ENCODE peak calls at places on chromosomes 6 and 20, in four cellular contexts. One of them, this sample, is unnamed.

GRCh38 chr20:11204926-11205768 is 531.3 kb upstream of the JAG1 start:
- DNase-seq in coronary artery: no peak
- DNase-seq in pancreas: no peak
- DNase-seq in mammary epithelial cell: peak; percentile 69
- DNase-seq in this sample: peak; percentile 68

GRCh38 chr6:129501401-129502051 is 208.5 kb downstream of the ARHGAP18 start:
- DNase-seq in coronary artery: no peak
- DNase-seq in pancreas: no peak
- DNase-seq in mammary epithelial cell: peak; percentile 98
- DNase-seq in this sample: peak; percentile 84

GRCh38 chr6:54419885-54420284 is 111.6 kb downstream of the TINAG start:
- DNase-seq in coronary artery: no peak
- DNase-seq in mammary epithelial cell: peak; percentile 91
- DNase-seq in pancreas: no peak
- DNase-seq in this sample: peak; percentile 84

GRCh38 chr20:32898721-32899120 is 40.0 kb downstream of the EFCAB8 start:
- DNase-seq in pancreas: no peak
- DNase-seq in coronary artery: no peak
- DNase-seq in mammary epithelial cell: no peak
- DNase-seq in this sample: no peak

GRCh38 chr6:168536196-168536595 is 95.2 kb downstream of the SMOC2 start:
- DNase-seq in mammary epithelial cell: no peak
- DNase-seq in pancreas: no peak
- DNase-seq in coronary artery: no peak
- DNase-seq in this sample: no peak

GRCh38 chr6:32849126-32849525 is 4.4 kb downstream of the TAP1 start:
- DNase-seq in coronary artery: no peak
- DNase-seq in mammary epithelial cell: no peak
- DNase-seq in pancreas: no peak
- DNase-seq in this sample: no peak

GRCh38 chr6:38030380-38030779 is 210.9 kb downstream of the ZFAND3 start:
- DNase-seq in mammary epithelial cell: no peak
- DNase-seq in coronary artery: no peak
- DNase-seq in pancreas: no peak
- DNase-seq in this sample: no peak

GRCh38 chr6:142416179-142416578 is 114.4 kb downstream of the ADGRG6 start:
- DNase-seq in pancreas: no peak
- DNase-seq in mammary epithelial cell: peak; percentile 80
- DNase-seq in coronary artery: no peak
- DNase-seq in this sample: peak; percentile 78

GRCh38 chr6:144151010-144151727 is 852 bp downstream of the STX11 start:
- DNase-seq in coronary artery: no peak
- DNase-seq in mammary epithelial cell: peak; percentile 38
- DNase-seq in pancreas: no peak
- DNase-seq in this sample: no peak

GRCh38 chr6:131628726-131629125 is 684 bp upstream of the MED23 start:
- DNase-seq in mammary epithelial cell: no peak
- DNase-seq in pancreas: no peak
- DNase-seq in coronary artery: no peak
- DNase-seq in this sample: no peak

GRCh38 chr6:16770701-16771569 is 9.7 kb upstream of the ATXN1 start:
- DNase-seq in pancreas: peak; percentile 88
- DNase-seq in coronary artery: peak; percentile 83
- DNase-seq in mammary epithelial cell: peak; percentile 57
- DNase-seq in this sample: peak; percentile 90

GRCh38 chr20:667351-668034 is 8.1 kb downstream of the SCRT2 start:
- DNase-seq in mammary epithelial cell: no peak
- DNase-seq in pancreas: peak; percentile 86
- DNase-seq in coronary artery: no peak
- DNase-seq in this sample: peak; percentile 53

GRCh38 chr6:26401987-26402658 is at the start of gene BTN3A1:
- DNase-seq in coronary artery: peak; percentile 79
- DNase-seq in pancreas: peak; percentile 68
- DNase-seq in mammary epithelial cell: peak; percentile 77
- DNase-seq in this sample: peak; percentile 85

GRCh38 chr6:169869301-169869700 is 117.9 kb downstream of the ERMARD start:
- DNase-seq in coronary artery: peak; percentile 19
- DNase-seq in pancreas: peak; percentile 29
- DNase-seq in mammary epithelial cell: no peak
- DNase-seq in this sample: no peak

GRCh38 chr6:152150196-152150595 is 342.7 kb downstream of the ESR1 start:
- DNase-seq in mammary epithelial cell: no peak
- DNase-seq in pancreas: no peak
- DNase-seq in coronary artery: no peak
- DNase-seq in this sample: peak; percentile 48

GRCh38 chr20:44979090-44979621 is 12.8 kb downstream of the STK4 start:
- DNase-seq in mammary epithelial cell: no peak
- DNase-seq in pancreas: no peak
- DNase-seq in coronary artery: no peak
- DNase-seq in this sample: no peak

GRCh38 chr20:49888341-49889244 is 26.7 kb downstream of the SPATA2 start:
- DNase-seq in pancreas: peak; percentile 71
- DNase-seq in mammary epithelial cell: peak; percentile 19
- DNase-seq in coronary artery: peak; percentile 72
- DNase-seq in this sample: peak; percentile 77
- H3K27ac ChIP-seq in pancreas: no peak overlapping the region
- H3K27ac ChIP-seq in mammary epithelial cell: no peak overlapping the region
- H3K27ac ChIP-seq in coronary artery: peak overlapping the region; percentile 86
- H3K27ac ChIP-seq in this sample: no peak overlapping the region

DNA sequence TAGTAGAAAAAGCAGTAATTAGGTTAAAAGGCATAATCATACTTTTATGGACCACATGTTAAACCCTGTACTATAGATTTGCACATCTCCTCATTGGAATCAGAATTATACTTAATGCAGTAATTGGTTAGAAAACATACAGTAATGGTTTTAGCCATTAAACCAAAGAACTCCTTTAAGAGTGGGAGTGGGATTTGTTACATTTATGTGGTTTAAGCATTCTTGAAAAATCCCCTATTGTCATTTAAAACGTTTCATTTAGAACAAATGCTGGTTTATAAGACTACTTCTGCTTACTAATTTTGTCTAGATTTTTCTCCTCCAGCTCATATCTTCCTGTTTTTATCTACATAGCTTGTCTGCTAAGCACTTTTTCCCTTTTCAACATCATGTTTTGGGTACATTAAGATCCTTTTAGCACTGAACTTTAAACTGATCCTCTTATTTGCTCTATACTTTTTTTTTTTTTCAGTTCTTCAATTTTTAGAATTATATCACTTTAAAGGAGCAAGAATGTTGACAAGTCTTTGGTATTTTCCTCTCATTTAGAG is 81.0 kb downstream of the SESN1 start:
- DNase-seq in pancreas: no peak
- DNase-seq in coronary artery: no peak
- DNase-seq in mammary epithelial cell: no peak
- DNase-seq in this sample: no peak
- H3K27ac ChIP-seq in pancreas: no peak overlapping the region
- H3K27ac ChIP-seq in coronary artery: peak overlapping the region; percentile 80
- H3K27ac ChIP-seq in mammary epithelial cell: no peak overlapping the region
- H3K27ac ChIP-seq in this sample: no peak overlapping the region

GRCh38 chr6:157838718-157839430 is 15.8 kb downstream of the SNX9 start:
- DNase-seq in coronary artery: no peak
- DNase-seq in mammary epithelial cell: peak; percentile 65
- DNase-seq in pancreas: no peak
- DNase-seq in this sample: no peak
- H3K27ac ChIP-seq in coronary artery: no peak overlapping the region
- H3K27ac ChIP-seq in mammary epithelial cell: peak overlapping the region; percentile 93
- H3K27ac ChIP-seq in pancreas: no peak overlapping the region
- H3K27ac ChIP-seq in this sample: no peak overlapping the region

GRCh38 chr20:5731753-5732366 is 18.3 kb upstream of the SHLD1 start:
- DNase-seq in mammary epithelial cell: peak; percentile 28
- DNase-seq in pancreas: no peak
- DNase-seq in coronary artery: no peak
- DNase-seq in this sample: no peak

GRCh38 chr20:5734559-5735137 is 15.6 kb upstream of the SHLD1 start:
- DNase-seq in pancreas: no peak
- DNase-seq in coronary artery: no peak
- DNase-seq in mammary epithelial cell: peak; percentile 8
- DNase-seq in this sample: no peak

GRCh38 chr20:5730131-5730530 is 20.1 kb upstream of the SHLD1 start:
- DNase-seq in pancreas: no peak
- DNase-seq in mammary epithelial cell: no peak
- DNase-seq in coronary artery: no peak
- DNase-seq in this sample: no peak

GRCh38 chr20:5727018-5727515 is 23.1 kb upstream of the SHLD1 start:
- DNase-seq in mammary epithelial cell: no peak
- DNase-seq in pancreas: no peak
- DNase-seq in coronary artery: no peak
- DNase-seq in this sample: no peak

DNA sequence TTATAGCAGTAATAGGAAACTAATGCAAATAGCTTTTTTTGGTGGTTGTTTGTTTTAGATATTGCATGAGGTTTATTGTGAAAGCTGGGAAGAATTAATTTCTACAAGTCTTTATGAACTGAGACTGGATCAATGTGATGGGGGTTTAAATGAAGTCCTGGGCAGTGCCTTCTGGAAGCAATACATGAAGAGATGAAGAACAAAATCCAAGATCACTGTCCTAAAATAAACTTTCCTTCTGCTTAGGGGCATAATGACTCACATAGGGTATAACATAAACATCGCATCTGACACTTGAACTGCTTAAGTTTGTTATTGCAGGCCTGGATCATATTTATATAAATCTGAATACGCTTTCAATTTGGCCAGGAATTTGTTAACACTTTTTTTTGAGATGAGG is 20.9 kb upstream of the SHLD1 start:
- DNase-seq in coronary artery: no peak
- DNase-seq in pancreas: no peak
- DNase-seq in mammary epithelial cell: no peak
- DNase-seq in this sample: no peak
- H3K27ac ChIP-seq in coronary artery: no peak overlapping the region
- H3K27ac ChIP-seq in pancreas: no peak overlapping the region
- H3K27ac ChIP-seq in mammary epithelial cell: no peak overlapping the region
- H3K27ac ChIP-seq in this sample: no peak overlapping the region

DNA sequence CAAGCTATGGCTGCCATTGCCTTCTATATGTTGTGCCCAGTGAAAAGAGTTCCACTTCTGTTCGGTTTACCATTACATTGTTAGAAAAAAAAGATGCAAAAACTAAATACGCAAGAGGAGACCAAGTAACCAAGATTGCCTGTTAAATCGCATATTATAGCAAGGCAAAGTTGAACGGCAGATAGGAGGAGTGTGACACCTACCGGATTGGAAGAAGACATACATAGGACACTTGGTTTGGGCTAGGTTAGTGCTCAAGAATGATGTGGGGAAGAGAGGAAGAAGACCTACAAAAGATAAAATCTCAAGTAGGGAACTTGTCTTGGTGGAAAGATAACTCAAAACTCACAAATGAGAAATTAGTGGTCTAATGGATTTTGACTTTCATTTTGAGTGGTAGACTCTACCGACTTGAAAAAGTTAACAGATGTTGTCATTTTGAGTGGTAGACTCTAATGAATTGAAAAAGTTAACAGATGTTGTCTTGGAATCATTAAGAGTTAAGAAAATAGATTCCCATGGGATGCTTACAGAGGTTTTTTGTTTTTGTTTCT is 95.5 kb downstream of the F13A1 start:
- DNase-seq in coronary artery: no peak
- DNase-seq in mammary epithelial cell: no peak
- DNase-seq in pancreas: no peak
- DNase-seq in this sample: no peak
- H3K27ac ChIP-seq in coronary artery: no peak overlapping the region
- H3K27ac ChIP-seq in mammary epithelial cell: no peak overlapping the region
- H3K27ac ChIP-seq in pancreas: no peak overlapping the region
- H3K27ac ChIP-seq in this sample: no peak overlapping the region

GRCh38 chr6:140058846-140059245 is 684.4 kb upstream of the CITED2 start:
- DNase-seq in pancreas: no peak
- DNase-seq in coronary artery: no peak
- DNase-seq in mammary epithelial cell: no peak
- DNase-seq in this sample: no peak

GRCh38 chr6:140062042-140063041 is 687.9 kb upstream of the CITED2 start:
- DNase-seq in mammary epithelial cell: peak; percentile 82
- DNase-seq in coronary artery: no peak
- DNase-seq in pancreas: no peak
- DNase-seq in this sample: peak; percentile 85

GRCh38 chr6:140059947-140060346 is 685.5 kb upstream of the CITED2 start:
- DNase-seq in coronary artery: no peak
- DNase-seq in pancreas: no peak
- DNase-seq in mammary epithelial cell: no peak
- DNase-seq in this sample: no peak

GRCh38 chr6:140064371-140064770 is 689.9 kb upstream of the CITED2 start:
- DNase-seq in coronary artery: no peak
- DNase-seq in mammary epithelial cell: no peak
- DNase-seq in pancreas: no peak
- DNase-seq in this sample: no peak

DNA sequence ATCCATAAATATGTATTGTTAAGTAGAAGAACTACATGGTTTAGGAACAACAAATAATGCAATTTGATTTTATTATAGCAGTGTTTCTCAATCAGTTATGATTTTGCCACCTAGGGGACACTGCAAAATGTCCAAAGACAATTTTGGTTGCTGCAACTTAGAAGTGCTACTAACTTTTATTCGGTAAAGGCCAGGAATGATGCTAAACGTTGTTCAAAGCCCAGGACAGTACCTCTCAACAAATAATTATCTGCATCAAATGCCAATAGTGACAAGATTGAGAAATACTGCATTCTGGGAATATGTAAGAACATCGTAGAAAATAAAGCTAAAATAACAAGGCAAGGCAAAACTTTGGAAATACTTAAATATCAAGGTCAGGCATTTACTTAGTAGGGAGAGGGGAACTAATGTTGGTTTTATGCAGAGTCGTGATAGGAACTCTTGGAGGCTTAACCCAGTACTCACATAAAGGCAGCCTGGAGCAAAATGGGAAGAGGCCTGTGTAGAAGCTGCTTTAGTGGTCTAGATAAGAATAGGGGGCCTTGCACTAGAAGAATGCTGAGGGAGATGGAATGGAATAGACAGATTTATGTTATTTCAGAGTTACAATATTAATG is 687.1 kb upstream of the CITED2 start:
- DNase-seq in coronary artery: no peak
- DNase-seq in mammary epithelial cell: no peak
- DNase-seq in pancreas: no peak
- DNase-seq in this sample: peak; percentile 22
- H3K27ac ChIP-seq in coronary artery: peak overlapping the region; percentile 81
- H3K27ac ChIP-seq in mammary epithelial cell: peak overlapping the region; percentile 87
- H3K27ac ChIP-seq in pancreas: no peak overlapping the region
- H3K27ac ChIP-seq in this sample: peak overlapping the region; percentile 64

This sample was measured in A673.